ENCODE peak calls at places on chromosomes 3 and 15, in five cellular contexts. Z, C, E, R and F are unnamed samples.
A peak's percentile ranks its signal among the peaks of the same experiment; 100 is the strongest.

GRCh38 chr15:91289324-91289723 is 189.3 kb downstream of the SV2B start:
- DNase-seq in R (no peak), Z (no peak), C (no peak), E (no peak), F (no peak)

GRCh38 chr3:185959609-185960517 is 22.0 kb upstream of the TRA2B start:
- DNase-seq in Z (no peak), E (no peak), C (peak; percentile 38), R (no peak), F (peak; percentile 64)

GRCh38 chr3:132135628-132136333 is 101.0 kb upstream of the CPNE4 start:
- DNase-seq in R (no peak), E (no peak), C (no peak), Z (no peak), F (no peak)

GRCh38 chr15:63772531-63772930 is 61.2 kb downstream of the HERC1 start:
- DNase-seq in C (no peak), R (no peak), Z (no peak), E (no peak), F (no peak)

GRCh38 chr3:147191795-147192385 is 214.5 kb downstream of the ZIC4 start:
- DNase-seq in E (no peak), Z (no peak), C (no peak), R (no peak), F (peak; percentile 7)

GRCh38 chr15:79340315-79340602 is 29.3 kb downstream of the TMED3 start:
- DNase-seq in E (no peak), C (no peak), Z (no peak), R (no peak), F (no peak)

GRCh38 chr15:57527382-57528091 is 64.2 kb upstream of the MYZAP start:
- DNase-seq in E (no peak), C (no peak), R (no peak), Z (peak; percentile 61), F (no peak)

GRCh38 chr3:108608750-108609149 is 19.2 kb downstream of the DZIP3 start:
- DNase-seq in R (no peak), Z (no peak), E (no peak), C (no peak), F (no peak)

GRCh38 chr3:148034353-148034752 is 625.2 kb downstream of the ZIC1 start:
- DNase-seq in C (no peak), R (no peak), Z (no peak), E (no peak), F (no peak)

GRCh38 chr3:13021141-13021933 is 51.9 kb downstream of the IQSEC1 start:
- DNase-seq in R (no peak), Z (no peak), E (no peak), C (no peak), F (no peak)

GRCh38 chr3:24472358-24472757 is 22.3 kb downstream of the THRB start:
- DNase-seq in C (no peak), Z (no peak), R (no peak), E (no peak), F (no peak)

GRCh38 chr3:146277953-146278631 is 27.2 kb upstream of the PLSCR4 start:
- DNase-seq in Z (peak; percentile 36), R (no peak), C (no peak), E (no peak), F (no peak)

GRCh38 chr15:62964251-62964650 is 78.3 kb upstream of the TPM1 start:
- DNase-seq in R (no peak), E (no peak), Z (peak; percentile 24), C (no peak), F (no peak)

GRCh38 chr15:63165166-63165859 is 8.0 kb upstream of the RPS27L start:
- DNase-seq in Z (no peak), C (no peak), R (no peak), E (no peak), F (no peak)

GRCh38 chr3:156409694-156410093 is 145.2 kb downstream of the SSR3 start:
- DNase-seq in E (no peak), R (no peak), Z (no peak), C (no peak), F (no peak)

GRCh38 chr3:12865271-12865670 is 23.9 kb upstream of the RPL32 start:
- DNase-seq in E (no peak), R (no peak), Z (no peak), C (no peak), F (no peak)

GRCh38 chr15:39102431-39102830 is 478.4 kb upstream of the THBS1 start:
- DNase-seq in C (no peak), E (no peak), Z (no peak), R (no peak), F (no peak)

GRCh38 chr3:50221413-50222168 is 14.4 kb upstream of the GNAI2 start:
- DNase-seq in R (peak; percentile 67), C (no peak), E (no peak), Z (no peak), F (no peak)

GRCh38 chr3:128328546-128329458 is 137.9 kb downstream of the DNAJB8 start:
- DNase-seq in E (no peak), R (no peak), Z (no peak), C (no peak), F (no peak)

GRCh38 chr15:64216722-64217428 is 54.1 kb upstream of the PPIB start:
- DNase-seq in E (no peak), R (peak; percentile 65), C (no peak), Z (peak; percentile 32), F (no peak)

GRCh38 chr15:79522656-79523055 is 90.5 kb downstream of the MINAR1 start:
- DNase-seq in E (no peak), Z (no peak), R (no peak), C (no peak), F (no peak)

GRCh38 chr15:68572921-68573320 is 5.9 kb upstream of the CORO2B start:
- DNase-seq in R (peak; percentile 14), Z (no peak), C (no peak), E (no peak), F (no peak)

GRCh38 chr3:141305436-141305835 is 62.9 kb upstream of the ZBTB38 start:
- DNase-seq in Z (no peak), E (no peak), C (no peak), R (no peak), F (no peak)

GRCh38 chr3:114389156-114389555 is 95.3 kb downstream of the TIGIT start:
- DNase-seq in Z (no peak), R (no peak), E (no peak), C (no peak), F (no peak)

GRCh38 chr15:62444104-62445027 is 279.3 kb upstream of the C2CD4B start:
- DNase-seq in R (no peak), Z (no peak), C (no peak), E (no peak), F (no peak)

GRCh38 chr15:91032919-91033803 is 10.8 kb upstream of the VPS33B start:
- DNase-seq in R (peak; percentile 98), E (peak; percentile 89), Z (peak; percentile 25), C (peak; percentile 84), F (peak; percentile 88)

GRCh38 chr3:99471353-99472323 is 166.8 kb upstream of the COL8A1 start:
- DNase-seq in Z (no peak), R (no peak), E (no peak), C (no peak), F (no peak)

GRCh38 chr15:62403164-62403809 is 238.2 kb upstream of the C2CD4B start:
- DNase-seq in Z (no peak), R (no peak), E (no peak), C (no peak), F (no peak)

GRCh38 chr15:40280260-40281056 is 2.4 kb downstream of the ANKRD63 start:
- DNase-seq in E (peak; percentile 51), C (no peak), Z (no peak), R (no peak), F (no peak)

GRCh38 chr15:40282870-40283614 is at the start of gene ANKRD63:
- DNase-seq in Z (no peak), R (no peak), E (peak; percentile 88), C (no peak), F (peak; percentile 36)

GRCh38 chr15:40283615-40284306 is 897 bp upstream of the ANKRD63 start:
- DNase-seq in C (no peak), R (no peak), Z (no peak), E (peak; percentile 68), F (no peak)

GRCh38 chr15:40281057-40281850 is 1.6 kb downstream of the ANKRD63 start:
- DNase-seq in R (no peak), E (peak; percentile 68), Z (no peak), C (no peak), F (no peak)

GRCh38 chr15:40282144-40282869 is 557 bp downstream of the ANKRD63 start:
- DNase-seq in R (peak; percentile 87), C (peak; percentile 36), Z (no peak), E (peak; percentile 93), F (peak; percentile 50)
- H3K27me3 ChIP-seq in R (no peaks in the 10 kb centered on the region), C (peaks cover 3% of the 10 kb centered on the region), Z (peaks cover 9% of the 10 kb centered on the region), E (peaks cover 52% of the 10 kb centered on the region), F (peaks cover 57% of the 10 kb centered on the region)

GRCh38 chr15:29369261-29369660 is 99.6 kb upstream of the NSMCE3 start:
- DNase-seq in E (no peak), C (no peak), R (no peak), Z (no peak), F (no peak)

GRCh38 chr15:29361560-29361959 is 91.9 kb upstream of the NSMCE3 start:
- DNase-seq in R (no peak), C (no peak), Z (no peak), E (no peak), F (no peak)

DNA sequence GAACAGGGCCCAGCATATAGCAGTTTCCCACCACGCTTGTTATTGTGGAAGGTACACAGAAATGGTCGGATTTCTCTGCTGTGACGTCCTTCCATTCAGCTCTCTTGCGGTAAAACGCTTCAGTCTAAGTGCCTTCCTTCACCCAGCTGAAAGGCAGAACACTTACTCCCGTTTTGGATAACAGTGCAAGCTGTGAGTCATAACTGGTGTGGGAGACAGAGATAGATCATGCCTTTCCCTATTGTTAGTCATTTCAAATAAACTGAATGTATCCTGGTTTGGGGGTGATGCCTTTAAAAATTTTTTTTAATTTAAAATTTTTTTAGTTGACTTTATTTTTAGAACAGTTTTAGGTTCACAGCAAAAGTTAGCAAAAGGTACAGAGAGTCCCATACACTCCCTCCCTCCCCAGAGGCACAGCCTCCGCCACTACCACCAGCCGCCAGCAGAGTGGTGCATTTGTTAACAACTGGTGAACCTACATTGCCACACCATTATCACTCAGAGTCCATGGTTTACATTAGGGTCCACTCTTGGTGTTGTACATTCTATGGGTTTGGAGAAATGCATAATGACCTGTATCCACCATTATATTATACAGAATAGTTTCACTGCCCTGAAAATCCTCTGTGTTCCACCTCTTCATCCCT is 94.9 kb upstream of the NSMCE3 start:
- DNase-seq in Z (no peak), C (no peak), E (no peak), R (no peak), F (no peak)
- TF ChIP-seq CTCF in Z (no peak), C (no peak), E (no peak), R (no peak), F (peak; percentile 27)

GRCh38 chr15:73051811-73052678 is at the start of gene NEO1:
- DNase-seq in Z (peak; percentile 89), E (peak; percentile 89), C (peak; percentile 81), R (peak; percentile 96), F (peak; percentile 90)

GRCh38 chr15:73050561-73051297 is 1.5 kb upstream of the NEO1 start:
- DNase-seq in Z (no peak), E (no peak), C (no peak), R (no peak), F (no peak)

GRCh38 chr15:73052679-73053397 is 575 bp downstream of the NEO1 start:
- DNase-seq in Z (peak; percentile 51), R (peak; percentile 75), E (peak; percentile 72), C (peak; percentile 41), F (peak; percentile 62)

GRCh38 chr15:73049564-73050215 is 2.6 kb upstream of the NEO1 start:
- DNase-seq in C (no peak), R (no peak), Z (no peak), E (no peak), F (no peak)

GRCh38 chr15:73051402-73051810 is 857 bp upstream of the NEO1 start:
- DNase-seq in C (peak; percentile 43), Z (peak; percentile 51), E (peak; percentile 85), R (no peak), F (peak; percentile 78)
- H3K4me3 ChIP-seq in C (peak overlapping the region; percentile 55), Z (peak overlapping the region; percentile 64), E (peak overlapping the region; percentile 62), R (peak overlapping the region; percentile 75), F (peak overlapping the region; percentile 87)

GRCh38 chr15:33377239-33377638 is 66.5 kb downstream of the RYR3 start:
- DNase-seq in E (no peak), C (no peak), Z (no peak), R (no peak), F (no peak)
- H3K27me3 ChIP-seq in E (no peaks in the 10 kb centered on the region), C (no peaks in the 10 kb centered on the region), Z (no peaks in the 10 kb centered on the region), R (no peaks in the 10 kb centered on the region), F (no peaks in the 10 kb centered on the region)